ENCODE peak calls at places on chromosomes 2 and 18, in five cellular contexts. Q is tibial artery, C is body of pancreas, K is adrenal gland, S is pancreas. T is an unnamed sample.

GRCh38 chr18:51668101-51668500 is 470.6 kb upstream of the MEX3C start:
- DNase-seq in Q (no peak), C (peak; percentile 68), K (peak; percentile 54), S (peak; percentile 52), T (peak; percentile 22)

GRCh38 chr2:100320547-100321180 is 1.6 kb downstream of the LONRF2 start:
- DNase-seq in Q (no peak), C (no peak), K (peak; percentile 66), S (no peak), T (no peak)

GRCh38 chr2:66070717-66071602 is 364.0 kb upstream of the MEIS1 start:
- DNase-seq in Q (no peak), C (no peak), K (no peak), S (no peak), T (no peak)

GRCh38 chr2:85907671-85908157 is 18.9 kb upstream of the ST3GAL5 start:
- DNase-seq in Q (no peak), C (no peak), K (no peak), S (no peak), T (no peak)

GRCh38 chr2:96188821-96189526 is 19.7 kb downstream of the STARD7 start:
- DNase-seq in Q (no peak), C (no peak), K (no peak), S (no peak), T (no peak)

GRCh38 chr18:68623342-68623741 is 91.6 kb downstream of the TMX3 start:
- DNase-seq in Q (peak; percentile 22), C (peak; percentile 47), K (peak; percentile 33), S (no peak), T (no peak)

GRCh38 chr2:12720181-12720580 is 3.4 kb downstream of the TRIB2 start:
- DNase-seq in Q (no peak), C (no peak), K (no peak), S (no peak), T (no peak)

GRCh38 chr2:8750221-8750620 is 68.4 kb downstream of the ID2 start:
- DNase-seq in Q (no peak), C (no peak), K (no peak), S (no peak), T (no peak)

GRCh38 chr2:146879882-146880281 is 964.9 kb upstream of the ACVR2A start:
- DNase-seq in Q (no peak), C (no peak), K (no peak), S (no peak), T (peak; percentile 3)

GRCh38 chr2:9430316-9431293 is 7.2 kb downstream of the CPSF3 start:
- DNase-seq in Q (no peak), C (no peak), K (no peak), S (no peak), T (no peak)

GRCh38 chr18:50956116-50956515 is 11.7 kb upstream of the ELAC1 start:
- DNase-seq in Q (no peak), C (no peak), K (no peak), S (no peak), T (no peak)

GRCh38 chr2:221969087-221969829 is 329.5 kb downstream of the PAX3 start:
- DNase-seq in Q (no peak), C (peak; percentile 13), K (peak; percentile 15), S (no peak), T (no peak)

GRCh38 chr2:26458365-26459042 is 19.4 kb downstream of the OTOF start:
- DNase-seq in Q (no peak), C (no peak), K (no peak), S (no peak), T (no peak)
- TF ChIP-seq CTCF in Q (no peak), C (no peak), K (no peak), S (no peak), T (peak; percentile 6)

GRCh38 chr18:45723921-45724320 is at the start of gene SLC14A1:
- DNase-seq in Q (no peak), C (no peak), K (no peak), S (no peak), T (no peak)
- H3K4me3 ChIP-seq in Q (peak within 1 kb of the TSS; percentile 41), C (no peak within 1 kb of the TSS), K (no peak within 1 kb of the TSS), S (no peak within 1 kb of the TSS), T (no peak within 1 kb of the TSS)

DNA sequence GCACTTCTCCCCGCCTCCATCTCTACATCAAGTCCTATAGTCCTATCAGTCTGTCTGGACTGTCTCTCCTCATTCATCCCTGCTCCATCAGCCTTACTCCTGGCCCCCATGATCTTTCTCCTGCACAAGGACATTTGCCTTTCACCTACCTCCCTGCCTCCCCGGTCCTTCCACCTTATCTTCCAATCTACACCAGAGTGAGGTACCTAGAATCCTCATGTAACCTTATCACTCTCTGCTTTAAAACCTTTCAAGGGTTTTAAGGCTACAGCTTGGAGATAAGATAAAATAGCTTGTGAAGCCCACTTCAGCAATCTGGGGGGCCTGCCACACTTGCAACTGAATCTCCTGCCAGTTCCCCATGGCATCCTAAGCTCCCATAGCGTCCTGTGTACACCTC is 12.8 kb downstream of the CDC42EP3 start:
- DNase-seq in Q (no peak), C (no peak), K (no peak), S (no peak), T (no peak)
- H3K36me3 ChIP-seq in Q (peaks cover 6% of the 10 kb centered on the region), C (no peaks in the 10 kb centered on the region), K (no peaks in the 10 kb centered on the region), S (no peaks in the 10 kb centered on the region), T (peaks cover 4% of the 10 kb centered on the region)

DNA sequence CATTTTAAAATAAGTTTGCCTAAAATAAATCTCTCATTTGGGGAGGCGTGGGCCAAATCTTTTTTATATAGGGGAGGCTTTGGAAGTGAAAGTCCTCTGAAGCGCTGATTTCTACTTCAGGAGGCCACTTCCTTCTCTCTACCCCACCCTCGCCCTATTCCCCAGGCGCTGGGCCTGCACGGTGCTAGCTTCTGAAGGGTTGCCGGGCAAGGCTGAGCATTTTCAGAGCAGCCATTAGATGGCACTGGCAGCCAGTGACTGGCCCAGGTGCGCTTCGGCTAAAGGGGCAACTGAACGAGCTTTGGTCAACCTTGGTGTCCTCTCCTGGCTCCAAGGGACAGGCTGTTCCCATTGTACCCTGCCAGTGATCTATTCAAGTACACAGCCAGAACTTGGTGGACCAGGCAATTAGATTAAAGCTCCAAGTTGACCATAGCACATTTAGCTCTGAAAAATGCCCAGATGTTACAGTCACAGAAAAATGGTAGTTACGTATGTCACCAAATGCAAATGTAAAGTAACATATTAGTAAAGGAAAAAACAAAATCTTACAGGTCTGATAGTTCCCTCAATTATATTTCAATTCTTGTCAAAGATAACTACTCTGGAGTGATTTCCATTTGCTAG is 2.3 kb downstream of the POMC start:
- DNase-seq in Q (no peak), C (peak; percentile 70), K (no peak), S (peak; percentile 68), T (peak; percentile 62)
- TF ChIP-seq CTCF in Q (no peak), C (peak; percentile 30), K (no peak), S (no peak), T (peak; percentile 83)

GRCh38 chr2:235903803-235904637 is 264.2 kb downstream of the GBX2 start:
- DNase-seq in Q (no peak), C (no peak), K (no peak), S (no peak), T (no peak)
- H3K4me3 ChIP-seq in Q (no peak overlapping the region), C (no peak overlapping the region), K (no peak overlapping the region), S (no peak overlapping the region), T (no peak overlapping the region)

GRCh38 chr2:219219113-219219696 is 447 bp upstream of the ABCB6 start:
- DNase-seq in Q (no peak), C (no peak), K (no peak), S (no peak), T (no peak)

GRCh38 chr2:219218279-219219112 is at the start of gene ABCB6:
- DNase-seq in Q (peak; percentile 99), C (peak; percentile 95), K (peak; percentile 97), S (peak; percentile 97), T (peak; percentile 88)

GRCh38 chr2:219221956-219222518 is 3.3 kb upstream of the ABCB6 start:
- DNase-seq in Q (no peak), C (no peak), K (no peak), S (no peak), T (no peak)

GRCh38 chr2:219220652-219221402 is 2.1 kb upstream of the ABCB6 start:
- DNase-seq in Q (no peak), C (peak; percentile 32), K (no peak), S (no peak), T (no peak)

DNA sequence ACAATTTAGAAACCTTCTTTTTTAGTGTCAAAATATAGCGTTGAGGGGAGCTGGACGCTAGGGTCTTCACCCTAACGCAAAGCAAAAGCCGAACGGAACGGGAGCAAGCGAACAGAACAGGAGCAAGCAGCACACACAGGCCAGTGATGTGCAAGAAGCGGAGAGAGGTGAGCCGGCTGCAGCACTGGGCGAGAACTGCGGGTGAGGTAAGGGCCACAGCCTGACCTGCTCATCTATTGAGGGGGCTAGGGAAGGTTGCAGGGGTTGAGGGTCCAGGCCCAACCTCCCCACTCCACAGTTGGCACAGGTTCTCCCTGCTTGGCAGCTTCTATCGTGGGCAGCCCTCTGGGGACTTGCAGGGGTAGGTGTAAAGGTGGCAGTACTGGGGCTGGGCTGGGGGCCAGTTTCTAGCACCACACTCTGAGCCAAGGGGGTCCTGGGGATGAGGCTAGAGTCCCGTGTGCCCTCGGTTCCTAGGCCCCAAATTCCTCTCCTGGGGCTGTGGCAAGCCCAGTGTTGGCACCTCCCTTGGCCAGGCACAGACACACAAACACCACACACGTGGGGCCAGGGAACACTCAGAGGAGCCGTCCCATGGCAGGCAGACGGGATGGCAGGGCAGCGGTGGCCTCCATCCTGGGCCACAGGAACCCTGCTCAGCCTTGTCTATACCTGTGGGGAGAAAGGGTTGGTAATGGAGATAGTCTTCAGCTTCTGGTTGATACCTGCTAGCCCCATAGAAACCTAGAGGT is 1.2 kb upstream of the ABCB6 start:
- DNase-seq in Q (no peak), C (no peak), K (no peak), S (no peak), T (no peak)
- H3K36me3 ChIP-seq in Q (peaks cover 68% of the 10 kb centered on the region), C (peaks cover 27% of the 10 kb centered on the region), K (no peaks in the 10 kb centered on the region), S (peaks cover 28% of the 10 kb centered on the region), T (peaks cover 26% of the 10 kb centered on the region)

T was measured in GM06990.